ENCODE peak calls at places on chromosomes 12 and 14, in six cellular contexts. W is activated CD8-positive, alpha-beta T cell treated with anti-CD3 and anti-CD28 coated beads for 36 hours; C is CD8-positive, alpha-beta T cell; H is transverse colon; M is mucosa of descending colon; N is H9. T is an unnamed sample.

GRCh38 chr12:120238839-120239445 is 26.6 kb downstream of the PXN start:
- DNase-seq in N (no peak), M (no peak), C (no peak), W (no peak), H (no peak), T (no peak)

GRCh38 chr12:65742481-65742971 is 81.8 kb upstream of the HMGA2 start:
- DNase-seq in M (no peak), N (no peak), C (no peak), H (no peak), W (no peak), T (no peak)

GRCh38 chr12:75936525-75937450 is 94.8 kb downstream of the PHLDA1 start:
- DNase-seq in H (no peak), M (no peak), W (no peak), C (no peak), N (no peak), T (no peak)

GRCh38 chr12:65603428-65604351 is 220.6 kb upstream of the HMGA2 start:
- DNase-seq in W (no peak), C (no peak), N (no peak), M (no peak), H (peak; percentile 11), T (peak; percentile 61)

GRCh38 chr14:69711471-69712216 is 55.3 kb upstream of the SRSF5 start:
- DNase-seq in N (no peak), M (no peak), C (no peak), H (peak; percentile 26), W (no peak), T (no peak)

GRCh38 chr14:58193542-58193941 is 6.4 kb upstream of the ACTR10 start:
- DNase-seq in M (no peak), C (no peak), H (no peak), W (no peak), N (no peak), T (no peak)

GRCh38 chr14:60643443-60644402 is 5.6 kb downstream of the SIX1 start:
- DNase-seq in M (no peak), N (peak; percentile 42), H (no peak), C (no peak), W (no peak), T (no peak)

GRCh38 chr12:121628037-121628436 is 1.7 kb downstream of the ORAI1 start:
- DNase-seq in H (peak; percentile 55), W (peak; percentile 46), C (no peak), M (no peak), N (no peak), T (no peak)

GRCh38 chr12:50201987-50202521 is 34.9 kb upstream of the CERS5 start:
- DNase-seq in M (no peak), C (no peak), W (no peak), N (peak; percentile 47), H (peak; percentile 36), T (no peak)

GRCh38 chr14:90382491-90383125 is 14.2 kb upstream of the CALM1 start:
- DNase-seq in H (peak; percentile 72), N (no peak), M (peak; percentile 71), C (peak; percentile 79), W (peak; percentile 86), T (no peak)

GRCh38 chr12:24470050-24470449 is 478.9 kb downstream of the BCAT1 start:
- DNase-seq in N (no peak), W (no peak), C (no peak), M (no peak), H (no peak), T (no peak)

GRCh38 chr12:121974026-121974985 is 47.4 kb upstream of the BCL7A start:
- DNase-seq in C (no peak), H (no peak), W (no peak), N (no peak), M (no peak), T (no peak)

DNA sequence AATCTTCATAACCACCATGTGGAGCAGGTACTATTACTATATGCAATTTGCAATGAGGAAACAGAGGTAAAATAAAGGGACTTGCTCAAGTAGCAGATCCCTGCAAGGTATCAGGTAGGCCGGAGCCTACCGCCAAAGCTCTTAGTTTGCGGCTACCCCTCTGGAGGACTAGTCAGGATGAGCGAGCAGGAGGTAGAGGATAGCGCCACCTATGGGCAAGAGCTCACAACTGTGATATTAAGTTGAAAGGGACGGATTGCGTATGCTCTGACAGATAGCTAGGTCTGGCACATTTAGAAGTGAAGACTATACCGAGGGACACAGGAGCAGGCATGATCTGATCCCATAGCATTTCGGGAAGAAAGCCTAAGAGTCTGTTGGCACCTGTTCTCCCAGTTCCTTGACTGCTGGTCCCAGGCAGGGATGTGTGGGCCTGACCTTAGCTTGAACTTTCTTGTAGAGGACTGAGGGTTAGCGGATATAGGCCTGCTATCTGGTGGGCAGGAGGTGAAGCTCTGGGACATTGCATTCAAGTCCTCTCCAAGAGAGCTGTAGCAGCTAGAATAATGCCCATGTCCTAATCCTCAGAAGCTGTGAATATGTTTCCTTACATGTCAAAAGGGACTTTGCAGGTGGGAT is 48.0 kb downstream of the SLC17A8 start:
- DNase-seq in M (no peak), C (peak; percentile 17), H (peak; percentile 26), W (peak; percentile 67), N (peak; percentile 93), T (peak; percentile 3)
- TF ChIP-seq CTCF in M (no peak), C (no peak), H (no peak), W (peak; percentile 68), N (peak; percentile 89), T (peak; percentile 59)

GRCh38 chr12:106032141-106032925 is 106.4 kb downstream of the NUAK1 start:
- DNase-seq in H (no peak), N (no peak), M (no peak), C (no peak), W (no peak), T (no peak)
- TF ChIP-seq CTCF in H (no peak), N (peak; percentile 17), M (no peak), C (no peak), W (no peak), T (peak; percentile 3)

DNA sequence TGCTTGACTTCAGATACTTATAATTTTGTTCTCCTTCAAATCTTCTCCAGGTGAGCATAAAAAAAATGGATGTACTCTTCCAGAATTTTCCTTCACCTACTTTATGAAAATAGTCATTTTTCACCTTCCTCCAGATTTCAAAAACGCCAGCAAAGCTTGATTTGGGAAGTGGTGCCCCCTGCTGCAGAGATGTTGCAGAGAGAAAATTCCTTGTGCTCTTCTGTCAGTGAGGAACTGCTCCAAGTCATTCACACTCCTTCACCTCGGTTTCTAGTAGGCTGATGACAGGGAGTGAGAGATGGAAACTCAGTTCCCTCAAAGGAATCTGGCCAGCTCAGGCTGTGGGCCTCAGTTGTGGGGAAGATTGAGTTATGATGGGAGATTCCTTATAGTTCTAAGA is 24.2 kb upstream of the RNASE3 start:
- DNase-seq in N (peak; percentile 41), W (peak; percentile 5), H (no peak), C (no peak), M (no peak), T (no peak)
- TF ChIP-seq CTCF in N (peak; percentile 77), W (no peak), H (no peak), C (no peak), M (no peak), T (peak; percentile 29)

GRCh38 chr12:6067152-6067916 is 57.1 kb downstream of the VWF start:
- DNase-seq in H (no peak), N (peak; percentile 86), W (no peak), C (no peak), M (no peak), T (no peak)
- TF ChIP-seq CTCF in H (peak; percentile 35), N (peak; percentile 76), W (no peak), C (no peak), M (no peak), T (peak; percentile 45)

GRCh38 chr14:34538871-34539406 is 562 bp downstream of the EAPP start:
- DNase-seq in W (no peak), C (no peak), N (no peak), H (no peak), M (no peak), T (no peak)

GRCh38 chr14:34537677-34538009 is 1.9 kb downstream of the EAPP start:
- DNase-seq in M (no peak), W (no peak), C (no peak), N (no peak), H (no peak), T (no peak)

GRCh38 chr14:34536951-34537676 is 2.4 kb downstream of the EAPP start:
- DNase-seq in C (no peak), H (no peak), M (no peak), N (no peak), W (no peak), T (no peak)

DNA sequence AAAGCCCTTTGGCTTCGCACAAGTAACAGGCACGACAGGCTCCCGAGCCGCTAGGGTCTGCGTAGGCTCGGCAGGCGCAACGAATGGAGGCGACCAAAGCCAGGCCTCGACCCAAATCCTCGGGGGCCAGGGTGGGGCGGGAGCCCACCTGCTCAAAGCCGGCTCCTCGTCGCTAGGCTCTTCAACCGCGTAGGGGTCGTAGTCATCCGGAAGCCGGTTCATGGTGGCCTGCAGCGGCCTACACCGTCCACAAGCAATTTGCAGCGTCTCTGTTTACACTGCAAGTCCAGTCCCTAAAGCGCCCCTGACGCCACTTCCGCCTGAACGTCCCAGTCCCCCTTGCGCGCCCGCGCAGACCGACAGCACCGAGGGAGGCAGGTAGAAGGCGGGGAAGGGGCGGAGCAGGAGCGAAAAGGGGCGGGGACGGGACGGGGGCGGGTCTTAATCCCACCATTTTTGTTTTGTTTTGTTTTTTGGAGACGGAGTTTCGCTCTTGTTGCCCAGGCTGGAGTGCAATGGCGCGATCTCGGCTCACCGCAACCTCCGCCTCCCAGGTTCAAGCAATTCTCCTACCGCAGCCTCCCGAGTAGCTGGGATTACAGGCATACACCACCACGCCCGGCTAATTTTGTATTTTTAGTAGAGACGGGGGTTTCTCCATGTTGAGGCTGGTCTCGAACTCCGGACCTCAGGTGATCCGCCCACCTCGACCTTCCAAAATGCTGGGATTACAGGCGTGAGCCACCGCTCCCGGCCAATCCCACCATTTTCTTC is at the start of gene EAPP:
- DNase-seq in C (peak; percentile 97), M (peak; percentile 99), H (peak; percentile 99), N (peak; percentile 98), W (peak; percentile 98), T (peak; percentile 94)
- TF ChIP-seq CTCF in C (no peak), M (no peak), H (peak; percentile 42), N (no peak), W (no peak), T (no peak)